ENCODE peak calls at places on chromosomes 2 and 18, in nine cellular contexts. P is KBM-7; T is AML-193; X is neural crest cell; I is hypothalamus; L is cardiac septum; U is NCI-H1105 treated with DMSO at 0.1 percent for 48 hours; J is NK-92 treated with Interleukin-12 subunit alpha and Interleukin-12 subunit beta, amount 100 ng/mL, for 24 hours; K is activated CD4-positive, alpha-beta T cell treated with anti-CD3 and anti-CD28 coated beads, Interleukin-2, amount 50 U/mL, for 48 hours. W is an unnamed sample.

GRCh38 chr2:105378276-105378840 is 20.5 kb downstream of the FHL2 start:
- DNase-seq in I (no peak), T (no peak), L (no peak), X (no peak), J (no peak), U (no peak), K (no peak), P (no peak), W (no peak)

GRCh38 chr2:104068665-104069064 is 785.2 kb upstream of the POU3F3 start:
- DNase-seq in K (no peak), X (no peak), I (no peak), J (no peak), T (no peak), P (no peak), L (no peak), U (no peak), W (no peak)

GRCh38 chr18:38940863-38941531 is 1375.4 kb upstream of the CELF4 start:
- DNase-seq in T (no peak), K (peak), X (no peak), P (peak), J (peak), I (no peak), L (no peak), U (no peak), W (no peak)

GRCh38 chr2:96321230-96322103 is 3.6 kb upstream of the ITPRIPL1 start:
- DNase-seq in P (peak), T (peak), K (peak), J (peak), U (peak), X (peak), I (no peak), L (no peak), W (peak)

GRCh38 chr2:67828066-67828465 is 234.7 kb downstream of the C1D start:
- DNase-seq in K (no peak), I (no peak), U (peak), J (no peak), T (no peak), X (no peak), L (no peak), P (no peak), W (no peak)

GRCh38 chr2:204361738-204362137 is 183.5 kb upstream of the PARD3B start:
- DNase-seq in T (no peak), K (no peak), L (no peak), X (no peak), J (no peak), P (no peak), I (no peak), U (no peak), W (no peak)

GRCh38 chr2:141959941-141960340 is 170.9 kb downstream of the LRP1B start:
- DNase-seq in X (no peak), L (no peak), I (no peak), K (no peak), P (no peak), T (no peak), U (no peak), J (no peak), W (no peak)

GRCh38 chr18:43883886-43884285 is 606.6 kb upstream of the SYT4 start:
- DNase-seq in L (no peak), I (no peak), J (no peak), T (no peak), K (no peak), P (no peak), X (no peak), U (no peak), W (no peak)

GRCh38 chr2:65354773-65355172 is 77.6 kb downstream of the SPRED2 start:
- DNase-seq in L (no peak), K (no peak), T (no peak), P (no peak), U (no peak), X (no peak), I (no peak), J (no peak), W (no peak)

GRCh38 chr2:128505150-128505490 is 186.5 kb upstream of the HS6ST1 start:
- DNase-seq in U (no peak), I (no peak), L (no peak), X (no peak), P (no peak), K (no peak), J (no peak), T (no peak), W (no peak)

GRCh38 chr18:49904871-49905555 is 91.7 kb upstream of the ACAA2 start:
- DNase-seq in P (no peak), K (no peak), X (no peak), U (no peak), T (no peak), L (no peak), I (no peak), J (no peak), W (no peak)

GRCh38 chr2:179268277-179268935 is 3.8 kb upstream of the SESTD1 start:
- DNase-seq in J (no peak), X (no peak), I (no peak), U (no peak), K (peak), L (no peak), T (peak), P (peak), W (peak)

GRCh38 chr2:187206071-187206470 is 242.0 kb downstream of the CALCRL start:
- DNase-seq in U (no peak), K (no peak), J (no peak), L (no peak), P (no peak), T (no peak), X (no peak), I (no peak), W (no peak)

GRCh38 chr2:25251461-25252273 is 83.3 kb upstream of the POMC start:
- DNase-seq in L (peak), P (no peak), U (peak), K (peak), X (peak), I (no peak), J (no peak), T (peak), W (no peak)

GRCh38 chr18:48949606-48950535 is 894 bp downstream of the SMAD7 start:
- DNase-seq in L (no peak), J (peak), I (no peak), P (peak), X (peak), K (no peak), U (peak), T (peak), W (no peak)

GRCh38 chr18:54939375-54939917 is 19.8 kb downstream of the CCDC68 start:
- DNase-seq in U (no peak), P (no peak), X (no peak), J (no peak), L (no peak), I (no peak), K (no peak), T (no peak), W (no peak)